ENCODE peak calls at places on chromosomes 4 and X, in seven cellular contexts. W, D, F, Y, G, U and E are unnamed samples.

GRCh38 chr4:40918330-40918729 is 168.6 kb downstream of the NSUN7 start:
- DNase-seq in W (peak; percentile 93), D (peak; percentile 54), F (peak; percentile 77), Y (no peak), G (peak; percentile 91), U (peak; percentile 87), E (peak; percentile 50)

GRCh38 chrX:153560000-153560399 is 38.9 kb downstream of the CCNQ start:
- DNase-seq in W (peak; percentile 13), D (no peak), F (no peak), Y (no peak), G (no peak), U (peak; percentile 18), E (no peak)

GRCh38 chr4:10694151-10694825 is 9.7 kb upstream of the CLNK start:
- DNase-seq in W (no peak), D (peak; percentile 24), F (no peak), Y (no peak), G (peak; percentile 39), U (no peak), E (no peak)

GRCh38 chrX:65702956-65703355 is 35.5 kb downstream of the MSN start:
- DNase-seq in W (no peak), D (no peak), F (no peak), Y (no peak), G (no peak), U (no peak), E (no peak)

GRCh38 chrX:86369847-86370630 is 221.8 kb downstream of the DACH2 start:
- DNase-seq in W (no peak), D (peak; percentile 11), F (no peak), Y (no peak), G (peak; percentile 22), U (no peak), E (no peak)

GRCh38 chrX:134603806-134604700 is 54.2 kb downstream of the PLAC1 start:
- DNase-seq in W (peak; percentile 90), D (peak; percentile 88), F (peak; percentile 93), Y (no peak), G (peak; percentile 94), U (peak; percentile 95), E (no peak)

GRCh38 chr4:16230308-16230707 is 4.0 kb upstream of the TAPT1 start:
- DNase-seq in W (no peak), D (no peak), F (no peak), Y (no peak), G (no peak), U (no peak), E (no peak)

GRCh38 chrX:109714340-109714958 is 18.6 kb downstream of the ACSL4 start:
- DNase-seq in W (peak; percentile 72), D (peak; percentile 77), F (peak; percentile 81), Y (no peak), G (peak; percentile 61), U (peak; percentile 84), E (no peak)

GRCh38 chr4:144787365-144788263 is 141.7 kb downstream of the HHIP start:
- DNase-seq in W (peak; percentile 71), D (peak; percentile 62), F (peak; percentile 31), Y (no peak), G (peak; percentile 56), U (peak; percentile 58), E (no peak)

GRCh38 chr4:4763815-4764202 is 95.7 kb upstream of the MSX1 start:
- DNase-seq in W (peak; percentile 15), D (peak; percentile 37), F (peak; percentile 33), Y (no peak), G (no peak), U (peak; percentile 6), E (no peak)

GRCh38 chrX:144732588-144732987 is 514.7 kb upstream of the SPANXN1 start:
- DNase-seq in W (no peak), D (peak; percentile 35), F (no peak), Y (no peak), G (peak; percentile 85), U (peak; percentile 45), E (no peak)

GRCh38 chrX:131792789-131793462 is 230.2 kb upstream of the STK26 start:
- DNase-seq in W (no peak), D (peak; percentile 93), F (peak; percentile 29), Y (no peak), G (peak; percentile 94), U (peak; percentile 94), E (no peak)

GRCh38 chr4:159401791-159402380 is 299.0 kb downstream of the RAPGEF2 start:
- DNase-seq in W (peak; percentile 85), D (peak; percentile 89), F (peak; percentile 96), Y (no peak), G (peak; percentile 69), U (peak; percentile 97), E (no peak)

GRCh38 chr4:19689511-19689910 is 562.2 kb upstream of the SLIT2 start:
- DNase-seq in W (peak; percentile 89), D (peak; percentile 70), F (peak; percentile 91), Y (no peak), G (peak; percentile 38), U (peak; percentile 41), E (no peak)

GRCh38 chrX:14927391-14927790 is 54.2 kb downstream of the MOSPD2 start:
- DNase-seq in W (no peak), D (peak; percentile 41), F (peak; percentile 46), Y (no peak), G (peak; percentile 6), U (no peak), E (no peak)

GRCh38 chrX:132676102-132676501 is 187.3 kb upstream of the MBNL3 start:
- DNase-seq in W (no peak), D (no peak), F (no peak), Y (no peak), G (no peak), U (no peak), E (no peak)

GRCh38 chrX:111568356-111568755 is 56.9 kb downstream of the SERTM2 start:
- DNase-seq in W (peak; percentile 25), D (no peak), F (peak; percentile 5), Y (peak; percentile 9), G (peak; percentile 47), U (peak; percentile 15), E (peak; percentile 59)

GRCh38 chr4:42302348-42302747 is 94.9 kb upstream of the SHISA3 start:
- DNase-seq in W (peak; percentile 41), D (peak; percentile 43), F (peak; percentile 42), Y (peak; percentile 33), G (peak; percentile 69), U (peak; percentile 18), E (peak; percentile 83)

GRCh38 chr4:33090910-33091309 is 2370.7 kb downstream of the PCDH7 start:
- DNase-seq in W (no peak), D (no peak), F (no peak), Y (no peak), G (no peak), U (no peak), E (no peak)

GRCh38 chr4:55184600-55185523 is 59.5 kb upstream of the KDR start:
- DNase-seq in W (peak; percentile 72), D (peak; percentile 67), F (peak; percentile 41), Y (no peak), G (peak; percentile 47), U (peak; percentile 89), E (peak; percentile 38)

GRCh38 chr4:56611501-56611900 is 69.6 kb downstream of the HOPX start:
- DNase-seq in W (no peak), D (peak; percentile 58), F (peak; percentile 11), Y (no peak), G (no peak), U (peak; percentile 33), E (no peak)

GRCh38 chrX:109614951-109615350 is 10.0 kb downstream of the KCNE5 start:
- DNase-seq in W (no peak), D (no peak), F (no peak), Y (no peak), G (no peak), U (no peak), E (no peak)

GRCh38 chr4:24768006-24768405 is 27.4 kb upstream of the SOD3 start:
- DNase-seq in W (no peak), D (no peak), F (no peak), Y (no peak), G (no peak), U (no peak), E (no peak)

GRCh38 chr4:122775987-122776836 is 43.7 kb downstream of the BBS12 start:
- DNase-seq in W (no peak), D (no peak), F (no peak), Y (no peak), G (no peak), U (no peak), E (no peak)

GRCh38 chrX:13669246-13669689 is 16.3 kb downstream of the TCEANC start:
- DNase-seq in W (peak; percentile 96), D (peak; percentile 96), F (peak; percentile 91), Y (no peak), G (peak; percentile 99), U (peak; percentile 98), E (no peak)

GRCh38 chrX:23870041-23870440 is 37.7 kb downstream of the APOO start:
- DNase-seq in W (no peak), D (no peak), F (no peak), Y (no peak), G (no peak), U (no peak), E (no peak)

GRCh38 chr4:35802644-35803043 is 441.7 kb downstream of the ARAP2 start:
- DNase-seq in W (no peak), D (no peak), F (no peak), Y (no peak), G (no peak), U (no peak), E (no peak)

GRCh38 chr4:38115601-38116000 is 155.4 kb downstream of the PTTG2 start:
- DNase-seq in W (no peak), D (no peak), F (no peak), Y (no peak), G (no peak), U (no peak), E (no peak)

GRCh38 chrX:47579537-47579936 is 2.7 kb upstream of the TIMP1 start:
- DNase-seq in W (peak; percentile 83), D (peak; percentile 70), F (peak; percentile 59), Y (no peak), G (peak; percentile 91), U (peak; percentile 93), E (no peak)

GRCh38 chr4:89295415-89295927 is 12.1 kb downstream of the GPRIN3 start:
- DNase-seq in W (no peak), D (no peak), F (no peak), Y (no peak), G (no peak), U (no peak), E (no peak)

GRCh38 chrX:119573840-119574393 is 446 bp upstream of the UBE2A start:
- DNase-seq in W (peak; percentile 58), D (peak; percentile 51), F (peak; percentile 51), Y (no peak), G (peak; percentile 42), U (peak; percentile 50), E (peak; percentile 74)